ENCODE peak calls at places on chromosomes 11 and 22, in seven cellular contexts. P is Peyer's patch, S is ovary, J is transverse colon, T is body of pancreas, G is HCT116, B is uterus. N is an unnamed sample. For H3K36me3, the result is how much of the 10 kb centered on the place peaks cover.

GRCh38 chr11:11973866-11974265 is 34.6 kb downstream of the DKK3 start:
- DNase-seq in P (no peak), S (no peak), J (no peak), T (no peak), G (no peak), B (no peak), N (no peak)

GRCh38 chr11:1938343-1939005 is 8.7 kb upstream of the MRPL23 start:
- DNase-seq in P (no peak), S (no peak), J (no peak), T (no peak), G (no peak), B (no peak), N (peak)

GRCh38 chr22:22021160-22021750 is 38.7 kb upstream of the TOP3B start:
- DNase-seq in P (no peak), S (no peak), J (no peak), T (no peak), G (no peak), B (no peak), N (no peak)

GRCh38 chr11:96278039-96278897 is 64.7 kb downstream of the MAML2 start:
- DNase-seq in P (no peak), S (no peak), J (no peak), T (no peak), G (no peak), B (no peak), N (no peak)

GRCh38 chr22:36334838-36335603 is 52.7 kb downstream of the MYH9 start:
- DNase-seq in P (no peak), S (no peak), J (no peak), T (peak), G (no peak), B (no peak), N (no peak)

GRCh38 chr11:88487646-88488045 is 150.1 kb upstream of the CTSC start:
- DNase-seq in P (no peak), S (no peak), J (no peak), T (no peak), G (no peak), B (no peak), N (no peak)

GRCh38 chr22:21816787-21817496 is 50.5 kb downstream of the MAPK1 start:
- DNase-seq in P (peak), S (no peak), J (no peak), T (no peak), G (no peak), B (no peak), N (no peak)

GRCh38 chr11:35798423-35798822 is 135.8 kb downstream of the TRIM44 start:
- DNase-seq in P (no peak), S (no peak), J (no peak), T (no peak), G (no peak), B (no peak), N (no peak)

GRCh38 chr11:19635332-19635731 is 77.3 kb upstream of the NAV2 start:
- DNase-seq in P (no peak), S (no peak), J (no peak), T (no peak), G (no peak), B (no peak), N (no peak)

GRCh38 chr22:44952863-44953790 is 56.7 kb downstream of the PHF21B start:
- DNase-seq in P (no peak), S (no peak), J (no peak), T (no peak), G (no peak), B (no peak), N (no peak)

GRCh38 chr22:24965822-24966626 is 13.5 kb downstream of the KIAA1671 start:
- DNase-seq in P (no peak), S (peak), J (peak), T (peak), G (no peak), B (peak), N (peak)

GRCh38 chr11:117989351-117990102 is 3.3 kb downstream of the IL10RA start:
- DNase-seq in P (no peak), S (no peak), J (no peak), T (no peak), G (no peak), B (no peak), N (no peak)

GRCh38 chr11:134050541-134051383 is 18.1 kb upstream of the JAM3 start:
- DNase-seq in P (peak), S (peak), J (peak), T (peak), G (peak), B (peak), N (peak)

GRCh38 chr22:17792289-17792688 is 18.0 kb upstream of the BID start:
- DNase-seq in P (no peak), S (no peak), J (no peak), T (no peak), G (no peak), B (no peak), N (no peak)

GRCh38 chr11:35305670-35306382 is 113.5 kb downstream of the SLC1A2 start:
- DNase-seq in P (peak), S (peak), J (peak), T (no peak), G (peak), B (no peak), N (no peak)

GRCh38 chr11:91998466-91998865 is 226.2 kb upstream of the FAT3 start:
- DNase-seq in P (no peak), S (no peak), J (no peak), T (no peak), G (no peak), B (no peak), N (no peak)

GRCh38 chr11:1864831-1865665 is 12.2 kb downstream of the LSP1 start:
- DNase-seq in P (no peak), S (no peak), J (no peak), T (no peak), G (no peak), B (peak), N (no peak)

GRCh38 chr11:36510567-36511020 is 522 bp upstream of the TRAF6 start:
- DNase-seq in P (no peak), S (no peak), J (no peak), T (no peak), G (no peak), B (peak), N (no peak)

GRCh38 chr22:21942407-21942895 is 10.2 kb downstream of the PPM1F start:
- DNase-seq in P (no peak), S (peak), J (peak), T (no peak), G (peak), B (peak), N (peak)

GRCh38 chr11:18005376-18006129 is 7.3 kb downstream of the SERGEF start:
- DNase-seq in P (no peak), S (no peak), J (no peak), T (no peak), G (no peak), B (no peak), N (no peak)

GRCh38 chr11:74570266-74571061 is 21.9 kb upstream of the POLD3 start:
- DNase-seq in P (no peak), S (peak), J (peak), T (peak), G (peak), B (peak), N (no peak)

GRCh38 chr11:15985127-15985862 is 371.1 kb downstream of the SOX6 start:
- DNase-seq in P (no peak), S (no peak), J (no peak), T (no peak), G (no peak), B (no peak), N (no peak)

GRCh38 chr11:95299078-95299611 is 68.1 kb upstream of the SESN3 start:
- DNase-seq in P (no peak), S (no peak), J (no peak), T (no peak), G (no peak), B (no peak), N (no peak)

GRCh38 chr11:82085493-82085892 is 648.2 kb downstream of the FAM181B start:
- DNase-seq in P (no peak), S (no peak), J (no peak), T (no peak), G (no peak), B (no peak), N (no peak)

GRCh38 chr11:64207247-64208085 is 945 bp downstream of the FERMT3 start:
- DNase-seq in P (peak), S (peak), J (peak), T (peak), G (no peak), B (peak), N (peak)

GRCh38 chr11:133198326-133198725 is 334.0 kb downstream of the OPCML start:
- DNase-seq in P (no peak), S (no peak), J (no peak), T (no peak), G (no peak), B (no peak), N (no peak)

GRCh38 chr22:21991309-21991596 is 8.7 kb upstream of the TOP3B start:
- DNase-seq in P (no peak), S (no peak), J (no peak), T (no peak), G (no peak), B (no peak), N (no peak)

GRCh38 chr11:59152312-59152967 is 9.8 kb downstream of the FAM111A start:
- DNase-seq in P (no peak), S (no peak), J (no peak), T (no peak), G (no peak), B (no peak), N (no peak)
- H3K36me3 ChIP-seq in P (under half), S (under half), J (under half), T (under half), G (under half), B (under half), N (under half)

DNA sequence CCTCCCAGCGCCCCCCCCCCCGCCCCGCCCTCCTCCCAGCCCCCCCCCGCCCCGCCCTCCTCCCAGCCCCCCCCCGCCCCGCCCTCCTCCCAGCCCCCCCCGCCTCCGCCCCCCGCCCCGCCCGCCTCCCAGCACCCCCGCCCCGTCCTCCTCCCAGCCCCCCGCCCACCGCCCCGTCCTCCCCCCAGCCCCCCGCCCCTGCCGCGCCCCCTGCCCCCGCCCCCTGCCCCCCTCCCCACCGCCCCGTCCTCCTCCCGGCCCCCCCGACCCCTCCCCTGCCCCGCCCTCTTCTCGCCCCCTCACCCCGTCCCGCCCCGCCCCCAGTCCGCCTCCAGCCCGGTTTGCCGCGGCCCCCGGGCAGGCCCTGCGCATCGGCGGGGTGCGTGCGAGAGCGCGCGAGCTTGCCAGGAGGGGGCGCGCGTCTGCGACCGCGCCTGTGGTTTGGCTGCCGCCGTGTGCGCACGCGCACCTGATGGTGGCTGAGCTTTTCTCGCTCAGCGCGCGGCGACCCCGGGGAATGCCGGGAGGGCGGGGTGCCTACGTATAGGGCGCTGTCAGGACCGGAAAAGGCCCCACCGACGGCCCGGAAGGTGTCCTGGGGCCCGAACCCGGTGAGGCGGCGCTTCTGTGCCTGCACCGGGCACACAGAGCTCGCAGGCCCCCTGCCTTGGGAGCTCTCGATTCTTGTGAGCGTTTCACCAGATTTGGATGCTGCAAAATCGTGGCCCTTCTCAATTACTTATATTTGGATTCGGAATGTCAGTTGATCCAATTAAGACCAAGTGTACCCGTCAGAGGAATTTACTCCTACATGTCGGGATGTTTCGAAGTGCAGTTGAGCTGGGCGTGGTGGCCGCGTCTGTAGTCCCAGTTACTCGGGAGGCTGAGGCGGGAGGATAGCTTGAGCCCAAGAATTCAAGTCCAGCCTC is 501 bp upstream of the TTLL12 start:
- DNase-seq in P (peak), S (peak), J (peak), T (peak), G (peak), B (peak), N (peak)
- TF ChIP-seq POLR2A in P (peak), S (peak), J (peak), T (peak), G (peak), B (peak), N (peak)

GRCh38 chr11:14334893-14335292 is 24.1 kb downstream of the RRAS2 start:
- DNase-seq in P (no peak), S (no peak), J (no peak), T (no peak), G (no peak), B (no peak), N (no peak)

GRCh38 chr11:14339356-14339755 is 19.6 kb downstream of the RRAS2 start:
- DNase-seq in P (no peak), S (no peak), J (no peak), T (no peak), G (no peak), B (no peak), N (no peak)

GRCh38 chr11:14334193-14334592 is 24.8 kb downstream of the RRAS2 start:
- DNase-seq in P (no peak), S (no peak), J (no peak), T (no peak), G (no peak), B (no peak), N (no peak)

GRCh38 chr11:14336507-14337503 is 22.2 kb downstream of the RRAS2 start:
- DNase-seq in P (no peak), S (no peak), J (no peak), T (no peak), G (peak), B (no peak), N (no peak)

GRCh38 chr11:14335712-14336111 is 23.3 kb downstream of the RRAS2 start:
- DNase-seq in P (no peak), S (no peak), J (no peak), T (no peak), G (no peak), B (no peak), N (no peak)
- H3K27ac ChIP-seq in P (no peak), S (no peak), J (no peak), T (no peak), G (no peak), B (no peak), N (peak)

GRCh38 chr22:41127447-41127846 is 35.1 kb downstream of the EP300 start:
- DNase-seq in P (no peak), S (no peak), J (no peak), T (no peak), G (no peak), B (no peak), N (no peak)
- H3K36me3 ChIP-seq in P (under half), S (under half), J (under half), T (under half), G (under half), B (under half), N (under half)

GRCh38 chr11:68003846-68004550 is at the start of gene UNC93B1:
- DNase-seq in P (peak), S (peak), J (peak), T (peak), G (peak), B (peak), N (peak)
- TF ChIP-seq POLR2A in P (peak), S (no peak), J (peak), T (peak), G (no peak), B (no peak), N (peak)

N was measured in gastrocnemius medialis.